ENCODE peak calls at places on chromosome 5, in five cellular contexts. C is naive thymus-derived CD4-positive, alpha-beta T cell; I is body of pancreas; H is left ventricle myocardium inferior; Y is fibroblast of lung. A is an unnamed sample.

GRCh38 chr5:142283304-142283703 is 41.5 kb downstream of the SPRY4 start:
- DNase-seq in C (no peak), I (no peak), H (no peak), Y (no peak), A (no peak)

GRCh38 chr5:54985301-54986268 is at the start of gene ESM1:
- DNase-seq in C (no peak), I (peak), H (no peak), Y (peak), A (peak)

GRCh38 chr5:161630948-161631347 is 54.6 kb upstream of the GABRA6 start:
- DNase-seq in C (no peak), I (no peak), H (no peak), Y (no peak), A (no peak)

GRCh38 chr5:74992791-74993190 is 59.6 kb downstream of the GCNT4 start:
- DNase-seq in C (no peak), I (no peak), H (no peak), Y (no peak), A (no peak)

GRCh38 chr5:149264432-149265069 is 7.1 kb upstream of the AFAP1L1 start:
- DNase-seq in C (peak), I (peak), H (no peak), Y (no peak), A (no peak)

GRCh38 chr5:38113880-38114279 is 144.5 kb upstream of the EGFLAM start:
- DNase-seq in C (no peak), I (no peak), H (no peak), Y (no peak), A (no peak)

GRCh38 chr5:83974151-83974822 is 253.6 kb upstream of the HAPLN1 start:
- DNase-seq in C (no peak), I (no peak), H (no peak), Y (peak), A (no peak)

GRCh38 chr5:176627582-176627981 is 2.8 kb downstream of the SNCB start:
- DNase-seq in C (no peak), I (no peak), H (no peak), Y (no peak), A (no peak)

GRCh38 chr5:169071-169727 is 22.1 kb upstream of the LRRC14B start:
- DNase-seq in C (no peak), I (peak), H (peak), Y (peak), A (peak)

GRCh38 chr5:35773936-35774335 is 82.8 kb upstream of the IL7R start:
- DNase-seq in C (no peak), I (no peak), H (no peak), Y (peak), A (peak)

GRCh38 chr5:73946926-73947455 is 321.0 kb downstream of the ARHGEF28 start:
- DNase-seq in C (no peak), I (no peak), H (no peak), Y (no peak), A (no peak)

GRCh38 chr5:393846-394275 is 49.1 kb upstream of the EXOC3 start:
- DNase-seq in C (no peak), I (no peak), H (no peak), Y (no peak), A (no peak)

GRCh38 chr5:169628891-169629290 is 8.2 kb upstream of the DOCK2 start:
- DNase-seq in C (no peak), I (no peak), H (no peak), Y (peak), A (peak)

GRCh38 chr5:52817818-52818217 is 30.1 kb downstream of the ITGA1 start:
- DNase-seq in C (no peak), I (no peak), H (no peak), Y (no peak), A (no peak)

GRCh38 chr5:96037128-96037527 is 75.5 kb upstream of the ELL2 start:
- DNase-seq in C (no peak), I (no peak), H (no peak), Y (peak), A (no peak)

GRCh38 chr5:14112998-14113652 is 30.0 kb upstream of the TRIO start:
- DNase-seq in C (no peak), I (no peak), H (peak), Y (no peak), A (no peak)

GRCh38 chr5:142984016-142984415 is 213.8 kb downstream of the ARHGAP26 start:
- DNase-seq in C (no peak), I (no peak), H (no peak), Y (peak), A (no peak)

GRCh38 chr5:146338774-146339714 is at the start of gene POU4F3:
- DNase-seq in C (no peak), I (no peak), H (no peak), Y (no peak), A (no peak)

GRCh38 chr5:57215629-57216195 is 41.9 kb downstream of the GPBP1 start:
- DNase-seq in C (no peak), I (no peak), H (no peak), Y (no peak), A (no peak)

GRCh38 chr5:34626036-34626435 is 30.1 kb upstream of the RAI14 start:
- DNase-seq in C (no peak), I (no peak), H (no peak), Y (peak), A (peak)

GRCh38 chr5:17463653-17464052 is 34.4 kb upstream of the TAF11L2 start:
- DNase-seq in C (no peak), I (no peak), H (no peak), Y (no peak), A (no peak)

GRCh38 chr5:95780597-95780996 is 41.9 kb downstream of the GLRX start:
- DNase-seq in C (no peak), I (no peak), H (no peak), Y (peak), A (no peak)

GRCh38 chr5:92180406-92180805 is 797.3 kb upstream of the ARRDC3 start:
- DNase-seq in C (no peak), I (no peak), H (no peak), Y (no peak), A (no peak)

GRCh38 chr5:112682621-112683061 is 55.0 kb upstream of the APC start:
- DNase-seq in C (no peak), I (no peak), H (no peak), Y (peak), A (no peak)

GRCh38 chr5:68898961-68899471 is 194.8 kb upstream of the SLC30A5 start:
- DNase-seq in C (no peak), I (peak), H (no peak), Y (peak), A (peak)

GRCh38 chr5:139644001-139644456 is 4.1 kb upstream of the CXXC5 start:
- DNase-seq in C (no peak), I (peak), H (peak), Y (no peak), A (no peak)

GRCh38 chr5:103450333-103451061 is 112.1 kb downstream of the NUDT12 start:
- DNase-seq in C (no peak), I (no peak), H (no peak), Y (peak), A (peak)

GRCh38 chr5:113336975-113337374 is 97.8 kb downstream of the TSSK1B start:
- DNase-seq in C (no peak), I (peak), H (no peak), Y (peak), A (peak)

GRCh38 chr5:143714629-143715028 is 97.3 kb upstream of the HMHB1 start:
- DNase-seq in C (no peak), I (no peak), H (no peak), Y (peak), A (no peak)

GRCh38 chr5:40746703-40747102 is 9.1 kb downstream of the TTC33 start:
- DNase-seq in C (no peak), I (no peak), H (no peak), Y (no peak), A (no peak)

GRCh38 chr5:176658007-176658599 is 10.8 kb downstream of the TSPAN17 start:
- DNase-seq in C (peak), I (peak), H (peak), Y (peak), A (no peak)

GRCh38 chr5:133686566-133686965 is 74.2 kb upstream of the FSTL4 start:
- DNase-seq in C (no peak), I (no peak), H (no peak), Y (no peak), A (no peak)

GRCh38 chr5:52746539-52746938 is 41.2 kb upstream of the ITGA1 start:
- DNase-seq in C (no peak), I (no peak), H (no peak), Y (no peak), A (no peak)

GRCh38 chr5:139388198-139388821 is 1.4 kb downstream of the MZB1 start:
- DNase-seq in C (no peak), I (peak), H (no peak), Y (no peak), A (no peak)

GRCh38 chr5:58069016-58069705 is 390.7 kb downstream of the PLK2 start:
- DNase-seq in C (no peak), I (no peak), H (no peak), Y (no peak), A (no peak)

GRCh38 chr5:34655354-34655991 is 655 bp upstream of the RAI14 start:
- DNase-seq in C (no peak), I (peak), H (no peak), Y (peak), A (peak)

GRCh38 chr5:139908749-139909148 is 113.1 kb downstream of the PSD2 start:
- DNase-seq in C (no peak), I (peak), H (no peak), Y (no peak), A (no peak)

GRCh38 chr5:155978805-155979204 is 348.2 kb upstream of the SGCD start:
- DNase-seq in C (no peak), I (no peak), H (no peak), Y (no peak), A (no peak)

GRCh38 chr5:16456103-16456832 is 9.3 kb downstream of the ZNF622 start:
- DNase-seq in C (peak), I (peak), H (no peak), Y (peak), A (no peak)

DNA sequence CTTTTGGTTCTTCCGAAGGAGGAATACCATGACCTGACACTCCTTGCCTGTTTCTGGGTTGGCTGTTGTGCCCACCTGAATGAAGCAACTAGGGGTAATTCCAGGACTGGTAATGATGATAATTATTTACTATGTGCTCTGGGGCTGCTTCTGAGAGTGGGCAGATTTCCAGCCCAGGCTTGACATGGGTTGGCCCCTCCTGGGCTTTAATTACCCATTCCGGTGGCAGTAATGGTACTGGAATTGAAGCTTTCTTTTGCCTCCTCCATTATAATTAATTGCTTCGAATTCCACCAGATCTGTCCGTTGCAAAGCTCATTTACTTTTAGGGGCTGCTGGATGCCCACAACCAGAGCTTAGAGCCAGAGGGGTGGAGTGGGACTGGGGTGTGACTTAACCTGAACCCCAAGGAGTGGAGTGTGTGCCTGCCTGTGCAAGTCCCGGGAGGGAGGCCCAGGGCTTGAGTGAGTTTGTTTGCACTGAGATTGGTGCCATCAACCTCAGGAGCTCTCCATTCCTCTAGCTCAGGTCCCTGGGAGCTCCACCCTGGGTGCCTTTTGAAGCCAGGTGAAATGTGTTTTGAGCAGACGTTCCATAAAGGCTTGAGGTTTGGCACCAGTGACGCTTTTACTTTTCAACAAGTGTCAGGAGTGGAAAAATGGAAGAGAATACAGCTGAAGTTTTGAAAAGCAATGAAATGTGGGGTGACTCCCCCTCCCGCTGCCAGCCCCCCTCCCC is 214.6 kb downstream of the PDZD2 start:
- DNase-seq in C (no peak), I (no peak), H (no peak), Y (no peak), A (no peak)
- H3K4me3 ChIP-seq in C (no peak), I (no peak), H (peak), Y (no peak), A (no peak)

GRCh38 chr5:88829773-88830172 is 53.2 kb downstream of the MEF2C start:
- DNase-seq in C (no peak), I (no peak), H (no peak), Y (no peak), A (no peak)

GRCh38 chr5:88831856-88832255 is 51.1 kb downstream of the MEF2C start:
- DNase-seq in C (no peak), I (no peak), H (no peak), Y (no peak), A (no peak)

GRCh38 chr5:88827997-88828396 is 55.0 kb downstream of the MEF2C start:
- DNase-seq in C (no peak), I (no peak), H (no peak), Y (peak), A (no peak)

GRCh38 chr5:88829053-88829452 is 53.9 kb downstream of the MEF2C start:
- DNase-seq in C (no peak), I (no peak), H (no peak), Y (no peak), A (no peak)

DNA sequence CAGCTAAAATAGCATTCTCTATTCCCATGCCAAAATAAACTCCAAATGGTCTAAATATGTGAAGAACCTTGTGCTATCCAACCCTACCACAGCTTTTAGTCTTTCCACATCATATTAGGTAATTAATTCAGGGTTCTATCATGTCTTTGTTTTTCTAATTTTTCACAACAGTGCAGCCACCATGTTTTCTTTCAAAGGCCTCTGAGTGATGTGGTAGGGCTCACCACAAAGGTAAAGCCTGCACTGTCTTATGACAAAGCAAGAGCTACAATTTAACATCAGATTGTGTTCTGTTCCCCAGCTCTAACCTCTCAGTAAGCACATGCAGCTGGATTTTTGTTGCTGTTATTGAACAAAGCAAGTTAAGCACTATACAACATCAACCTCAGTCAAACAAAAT is 52.4 kb downstream of the MEF2C start:
- DNase-seq in C (no peak), I (no peak), H (no peak), Y (peak), A (no peak)
- H3K4me3 ChIP-seq in C (no peak), I (no peak), H (no peak), Y (no peak), A (no peak)

GRCh38 chr5:42811591-42812392 is at the start of gene SELENOP:
- DNase-seq in C (no peak), I (peak), H (no peak), Y (no peak), A (no peak)
- H3K4me3 ChIP-seq in C (no peak), I (peak), H (peak), Y (peak), A (no peak)

GRCh38 chr5:99441235-99441634 is 512.4 kb upstream of the CHD1 start:
- DNase-seq in C (no peak), I (no peak), H (no peak), Y (peak), A (no peak)
- H3K4me3 ChIP-seq in C (no peak), I (no peak), H (no peak), Y (no peak), A (no peak)